ENCODE peak calls at places on chromosomes 6 and 20, in ten cellular contexts. W, Y, P, A, X, B, J, O, C and D are unnamed samples.
A peak's percentile ranks its signal among the peaks of the same experiment; 100 is the strongest.

GRCh38 chr20:3966571-3966970 is 48.8 kb downstream of the RNF24 start:
- DNase-seq in W (no peak), Y (no peak), P (no peak), A (no peak), X (no peak), B (no peak), J (no peak), O (no peak), C (no peak), D (no peak)

GRCh38 chr6:123925360-123925759 is 121.7 kb downstream of the NKAIN2 start:
- DNase-seq in W (no peak), Y (no peak), P (peak; percentile 5), A (no peak), X (no peak), B (no peak), J (no peak), O (no peak), C (no peak), D (no peak)

GRCh38 chr20:1900321-1900791 is 5.1 kb downstream of the SIRPA start:
- DNase-seq in W (no peak), Y (peak; percentile 80), P (peak; percentile 38), A (no peak), X (peak; percentile 67), B (peak; percentile 92), J (peak; percentile 37), O (no peak), C (no peak), D (no peak)

GRCh38 chr6:3749991-3750323 is 1.6 kb downstream of the PXDC1 start:
- DNase-seq in W (no peak), Y (peak; percentile 76), P (peak; percentile 70), A (no peak), X (peak; percentile 67), B (no peak), J (no peak), O (no peak), C (no peak), D (no peak)

GRCh38 chr6:81075974-81076373 is 676.5 kb downstream of the TENT5A start:
- DNase-seq in W (no peak), Y (peak; percentile 31), P (peak; percentile 8), A (no peak), X (no peak), B (peak; percentile 72), J (no peak), O (no peak), C (no peak), D (no peak)

GRCh38 chr20:15875446-15875845 is 697.8 kb downstream of the KIF16B start:
- DNase-seq in W (no peak), Y (no peak), P (no peak), A (no peak), X (no peak), B (no peak), J (peak; percentile 84), O (no peak), C (no peak), D (no peak)

GRCh38 chr6:164108869-164109769 is 694.6 kb downstream of the QKI start:
- DNase-seq in W (no peak), Y (peak; percentile 56), P (no peak), A (no peak), X (peak; percentile 94), B (no peak), J (no peak), O (no peak), C (no peak), D (no peak)

GRCh38 chr6:20340459-20340858 is 61.2 kb upstream of the E2F3 start:
- DNase-seq in W (no peak), Y (no peak), P (no peak), A (no peak), X (no peak), B (no peak), J (no peak), O (no peak), C (no peak), D (no peak)

GRCh38 chr20:62824476-62825287 is 7.8 kb downstream of the COL9A3 start:
- DNase-seq in W (no peak), Y (peak; percentile 52), P (no peak), A (peak; percentile 46), X (no peak), B (peak; percentile 84), J (peak; percentile 31), O (peak; percentile 47), C (no peak), D (no peak)

GRCh38 chr6:109303647-109304283 is 78.5 kb downstream of the CD164 start:
- DNase-seq in W (no peak), Y (no peak), P (no peak), A (no peak), X (no peak), B (no peak), J (no peak), O (no peak), C (no peak), D (no peak)

GRCh38 chr6:11918021-11918738 is 93.9 kb upstream of the HIVEP1 start:
- DNase-seq in W (no peak), Y (peak; percentile 56), P (peak; percentile 82), A (no peak), X (no peak), B (peak; percentile 60), J (peak; percentile 34), O (no peak), C (no peak), D (no peak)

GRCh38 chr6:22029169-22029568 is 267.7 kb downstream of the PRL start:
- DNase-seq in W (no peak), Y (peak; percentile 35), P (no peak), A (no peak), X (no peak), B (no peak), J (no peak), O (no peak), C (no peak), D (no peak)